ENCODE peak calls at places on chromosomes 3 and 15, in nine cellular contexts. G is A172, S is IMR-90, P is left cardiac atrium, Y is heart right ventricle, J is GM13976, U is astrocyte of the spinal cord, L is left ventricle myocardium inferior, K is SK-N-SH. W is an unnamed sample.
A peak's percentile ranks its signal among the peaks of the same experiment; 100 is the strongest.

GRCh38 chr3:147038456-147038855 is 367.9 kb downstream of the ZIC4 start:
- DNase-seq in G (peak; percentile 11), S (no peak), P (no peak), Y (no peak), J (no peak), U (peak; percentile 34), L (no peak), K (no peak), W (no peak)

GRCh38 chr15:62644216-62644873 is 398.2 kb upstream of the TPM1 start:
- DNase-seq in G (no peak), S (no peak), P (no peak), Y (no peak), J (no peak), U (no peak), L (no peak), K (no peak), W (no peak)

GRCh38 chr3:165815682-165816081 is 21.5 kb downstream of the BCHE start:
- DNase-seq in G (no peak), S (no peak), P (no peak), Y (no peak), J (no peak), U (no peak), L (no peak), K (no peak), W (no peak)

GRCh38 chr3:147846854-147847453 is 437.8 kb downstream of the ZIC1 start:
- DNase-seq in G (no peak), S (no peak), P (no peak), Y (no peak), J (no peak), U (no peak), L (no peak), K (no peak), W (no peak)

GRCh38 chr3:169818330-169818729 is 5.6 kb upstream of the LRRC34 start:
- DNase-seq in G (no peak), S (peak; percentile 58), P (no peak), Y (no peak), J (no peak), U (peak; percentile 33), L (no peak), K (no peak), W (no peak)

GRCh38 chr3:162034368-162034767 is 537.8 kb downstream of the OTOL1 start:
- DNase-seq in G (peak; percentile 68), S (peak; percentile 54), P (no peak), Y (no peak), J (no peak), U (peak; percentile 65), L (no peak), K (no peak), W (no peak)

GRCh38 chr3:39125837-39126500 is 18.5 kb downstream of the TTC21A start:
- DNase-seq in G (peak; percentile 40), S (peak; percentile 39), P (peak; percentile 14), Y (no peak), J (no peak), U (no peak), L (no peak), K (no peak), W (no peak)

GRCh38 chr3:184594386-184595035 is 32.9 kb downstream of the EPHB3 start:
- DNase-seq in G (no peak), S (no peak), P (peak; percentile 14), Y (no peak), J (no peak), U (no peak), L (no peak), K (no peak), W (no peak)

GRCh38 chr3:69065318-69065964 is 13.3 kb upstream of the TMF1 start:
- DNase-seq in G (no peak), S (no peak), P (no peak), Y (no peak), J (no peak), U (no peak), L (no peak), K (no peak), W (no peak)

GRCh38 chr15:82093774-82094211 is 48.0 kb upstream of the MEX3B start:
- DNase-seq in G (peak; percentile 92), S (peak; percentile 97), P (no peak), Y (no peak), J (no peak), U (peak; percentile 86), L (no peak), K (no peak), W (no peak)

GRCh38 chr3:45163481-45163880 is 17.3 kb upstream of the CDCP1 start:
- DNase-seq in G (no peak), S (no peak), P (no peak), Y (no peak), J (no peak), U (no peak), L (no peak), K (no peak), W (no peak)

GRCh38 chr3:115766587-115767492 is 143.5 kb downstream of the GAP43 start:
- DNase-seq in G (peak; percentile 67), S (peak; percentile 81), P (no peak), Y (no peak), J (no peak), U (peak; percentile 75), L (no peak), K (no peak), W (no peak)

GRCh38 chr15:74613089-74613952 is 2.3 kb upstream of the CLK3 start:
- DNase-seq in G (no peak), S (no peak), P (no peak), Y (peak; percentile 6), J (no peak), U (no peak), L (no peak), K (no peak), W (no peak)

GRCh38 chr15:48096813-48097212 is 24.0 kb upstream of the SLC24A5 start:
- DNase-seq in G (peak; percentile 62), S (peak; percentile 88), P (no peak), Y (no peak), J (no peak), U (peak; percentile 72), L (no peak), K (no peak), W (no peak)

GRCh38 chr15:83833569-83833968 is 179.6 kb downstream of the ADAMTSL3 start:
- DNase-seq in G (no peak), S (no peak), P (no peak), Y (no peak), J (no peak), U (no peak), L (no peak), K (no peak), W (no peak)

GRCh38 chr3:148513066-148513671 is 184.5 kb upstream of the AGTR1 start:
- DNase-seq in G (no peak), S (peak; percentile 50), P (no peak), Y (no peak), J (no peak), U (peak; percentile 47), L (no peak), K (no peak), W (no peak)

GRCh38 chr3:95218484-95218883 is 1155.6 kb downstream of the NSUN3 start:
- DNase-seq in G (no peak), S (no peak), P (no peak), Y (no peak), J (no peak), U (no peak), L (no peak), K (no peak), W (no peak)

GRCh38 chr3:97658670-97659285 is 105.8 kb upstream of the ARL6 start:
- DNase-seq in G (peak; percentile 11), S (peak; percentile 2), P (no peak), Y (no peak), J (peak; percentile 5), U (peak; percentile 19), L (no peak), K (peak; percentile 20), W (no peak)

GRCh38 chr15:75059607-75060006 is 36.2 kb downstream of the PPCDC start:
- DNase-seq in G (no peak), S (no peak), P (no peak), Y (no peak), J (no peak), U (no peak), L (no peak), K (no peak), W (no peak)

GRCh38 chr3:177772908-177773557 is 575.8 kb upstream of the TBL1XR1 start:
- DNase-seq in G (no peak), S (no peak), P (no peak), Y (no peak), J (no peak), U (no peak), L (peak; percentile 29), K (no peak), W (no peak)

GRCh38 chr3:158158969-158159368 is 49.1 kb downstream of the RSRC1 start:
- DNase-seq in G (no peak), S (no peak), P (no peak), Y (no peak), J (no peak), U (no peak), L (no peak), K (no peak), W (no peak)

GRCh38 chr3:134576426-134576825 is 74.4 kb downstream of the KY start:
- DNase-seq in G (no peak), S (no peak), P (no peak), Y (no peak), J (no peak), U (no peak), L (no peak), K (no peak), W (no peak)

GRCh38 chr3:59502806-59503205 is 453.0 kb upstream of the CFAP20DC start:
- DNase-seq in G (peak; percentile 79), S (peak; percentile 95), P (no peak), Y (no peak), J (no peak), U (peak; percentile 84), L (no peak), K (no peak), W (no peak)

GRCh38 chr3:127997016-127997415 is 55.2 kb upstream of the SEC61A1 start:
- DNase-seq in G (no peak), S (no peak), P (no peak), Y (no peak), J (no peak), U (no peak), L (no peak), K (no peak), W (no peak)

GRCh38 chr15:44157679-44158078 is 37.4 kb downstream of the FRMD5 start:
- DNase-seq in G (peak; percentile 96), S (peak; percentile 96), P (no peak), Y (no peak), J (no peak), U (peak; percentile 96), L (no peak), K (no peak), W (no peak)

GRCh38 chr15:69074843-69075224 is 60.3 kb downstream of the NOX5 start:
- DNase-seq in G (no peak), S (no peak), P (no peak), Y (no peak), J (no peak), U (peak; percentile 12), L (no peak), K (peak; percentile 68), W (no peak)

GRCh38 chr3:40290396-40290795 is 19.1 kb upstream of the EIF1B start:
- DNase-seq in G (no peak), S (no peak), P (peak; percentile 39), Y (peak; percentile 58), J (no peak), U (no peak), L (peak; percentile 56), K (no peak), W (no peak)

GRCh38 chr15:85582719-85583089 is 202.3 kb downstream of the AKAP13 start:
- DNase-seq in G (no peak), S (peak; percentile 46), P (peak; percentile 81), Y (peak; percentile 40), J (peak; percentile 45), U (no peak), L (peak; percentile 55), K (peak; percentile 56), W (peak; percentile 53)

GRCh38 chr3:197549261-197549885 is 6.4 kb downstream of the BDH1 start:
- DNase-seq in G (no peak), S (no peak), P (no peak), Y (no peak), J (no peak), U (no peak), L (no peak), K (no peak), W (no peak)

GRCh38 chr15:96553931-96554330 is 223.4 kb downstream of the NR2F2 start:
- DNase-seq in G (peak; percentile 3), S (no peak), P (no peak), Y (no peak), J (no peak), U (no peak), L (no peak), K (no peak), W (no peak)

GRCh38 chr3:197454014-197454413 is 101.8 kb downstream of the BDH1 start:
- DNase-seq in G (no peak), S (no peak), P (no peak), Y (no peak), J (peak; percentile 50), U (no peak), L (no peak), K (peak; percentile 50), W (no peak)

W was measured in CD4-positive, alpha-beta T cell.